ENCODE peak calls at places on chromosome 18, in ten cellular contexts. H is endothelial cell of umbilical vein, L is body of pancreas, J is K562, X is BJ, T is heart left ventricle, F is HCT116, P is cardiac muscle cell, O is epithelial cell of proximal tubule, Q is ovary. Y is an unnamed sample.

GRCh38 chr18:34467059-34467458 is 242.3 kb upstream of the NOL4 start:
- DNase-seq in J (no peak), H (no peak), Q (no peak), P (no peak), F (no peak), O (no peak), X (no peak), L (no peak), T (no peak), Y (peak; percentile 39)

GRCh38 chr18:37559194-37559593 is 6.4 kb downstream of the CELF4 start:
- DNase-seq in Q (no peak), T (no peak), H (no peak), J (no peak), L (no peak), P (no peak), O (no peak), X (no peak), F (no peak), Y (no peak)

GRCh38 chr18:79545255-79545654 is 134.3 kb upstream of the CTDP1 start:
- DNase-seq in Q (no peak), T (no peak), X (no peak), H (no peak), L (no peak), P (no peak), J (no peak), F (no peak), O (no peak), Y (no peak)

GRCh38 chr18:9337875-9338274 is 3.3 kb downstream of the TWSG1 start:
- DNase-seq in Q (no peak), T (no peak), J (no peak), L (no peak), F (no peak), X (no peak), O (no peak), H (peak; percentile 31), P (no peak), Y (peak; percentile 48)

GRCh38 chr18:28088477-28088876 is 88.5 kb downstream of the CDH2 start:
- DNase-seq in O (no peak), P (no peak), X (no peak), L (no peak), Q (no peak), T (no peak), J (no peak), H (no peak), F (no peak), Y (no peak)

GRCh38 chr18:48711651-48712486 is 173.0 kb downstream of the CTIF start:
- DNase-seq in O (no peak), J (peak; percentile 39), T (peak; percentile 59), L (peak; percentile 16), H (peak; percentile 51), X (no peak), F (peak; percentile 21), P (peak; percentile 55), Q (no peak), Y (peak; percentile 60)

GRCh38 chr18:11154369-11154982 is 5.1 kb upstream of the PIEZO2 start:
- DNase-seq in T (no peak), Q (no peak), L (no peak), P (peak; percentile 80), O (peak; percentile 12), X (no peak), F (peak; percentile 26), J (no peak), H (peak; percentile 68), Y (peak; percentile 68)

GRCh38 chr18:68152770-68153169 is 562.1 kb downstream of the TMX3 start:
- DNase-seq in L (peak; percentile 5), T (no peak), J (no peak), F (no peak), Q (no peak), X (no peak), O (no peak), P (no peak), H (no peak), Y (no peak)

GRCh38 chr18:31243740-31244512 is 74.0 kb upstream of the DSG1 start:
- DNase-seq in F (peak; percentile 33), O (no peak), Q (no peak), J (no peak), X (no peak), T (peak; percentile 10), L (peak; percentile 13), P (no peak), H (peak; percentile 61), Y (no peak)

GRCh38 chr18:31247574-31248199 is 70.3 kb upstream of the DSG1 start:
- DNase-seq in J (no peak), L (no peak), X (no peak), H (no peak), F (no peak), P (peak; percentile 34), O (no peak), Q (no peak), T (no peak), Y (no peak)

GRCh38 chr18:31245820-31246219 is 72.1 kb upstream of the DSG1 start:
- DNase-seq in T (no peak), L (no peak), O (no peak), X (no peak), J (no peak), P (no peak), H (no peak), Q (no peak), F (no peak), Y (no peak)

GRCh38 chr18:31246460-31246859 is 71.5 kb upstream of the DSG1 start:
- DNase-seq in L (no peak), F (no peak), O (no peak), H (no peak), T (no peak), P (no peak), J (no peak), X (no peak), Q (no peak), Y (no peak)

DNA sequence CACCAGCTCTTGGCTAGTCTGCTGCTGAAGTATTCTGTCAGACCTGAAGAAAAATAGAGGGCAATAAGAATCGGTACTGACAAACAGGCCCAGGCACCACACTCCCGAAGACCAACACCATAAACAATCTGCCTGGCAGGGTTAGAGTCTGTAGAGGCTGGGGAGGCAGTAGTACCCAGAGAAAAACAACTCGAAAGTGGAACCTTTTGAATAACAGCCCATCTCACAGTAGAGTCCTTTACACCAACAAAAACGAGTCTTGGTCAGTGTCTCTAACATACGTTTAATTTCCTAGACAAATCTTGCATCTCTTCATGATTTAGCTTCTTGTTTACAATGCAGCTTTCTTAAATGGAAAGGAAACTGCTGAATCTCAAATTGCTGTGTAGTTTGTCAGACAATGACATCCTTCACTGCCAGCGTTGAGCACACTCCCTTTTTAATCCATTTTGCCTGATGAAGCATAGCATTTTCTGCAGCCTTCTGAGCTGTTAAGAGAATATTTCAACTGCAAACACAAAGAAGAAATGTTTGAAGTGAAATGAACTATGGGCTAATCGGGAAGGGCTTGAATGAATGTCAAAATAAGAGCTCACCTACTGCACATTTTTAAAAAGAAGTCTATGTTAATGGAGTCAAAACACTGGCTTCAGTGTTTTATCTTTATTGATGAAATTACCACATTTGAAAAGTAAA is 73.1 kb upstream of the DSG1 start:
- DNase-seq in J (no peak), P (no peak), T (no peak), H (peak; percentile 44), O (peak; percentile 72), L (no peak), Q (no peak), F (no peak), X (no peak), Y (no peak)
- H3K4me3 ChIP-seq in J (no peak overlapping the region), P (no peak overlapping the region), T (no peak overlapping the region), H (no peak overlapping the region), O (no peak overlapping the region), L (no peak overlapping the region), Q (no peak overlapping the region), F (peak overlapping the region; percentile 16), X (no peak overlapping the region), Y (no peak overlapping the region)

GRCh38 chr18:49859006-49859359 is 45.6 kb upstream of the ACAA2 start:
- DNase-seq in H (no peak), J (no peak), Q (no peak), P (no peak), T (no peak), F (no peak), O (no peak), X (no peak), L (no peak), Y (no peak)
- TF ChIP-seq CTCF in H (no peak), J (no peak), Q (no peak), P (no peak), T (no peak), F (no peak), O (no peak), X (no peak), L (no peak), Y (no peak)

GRCh38 chr18:24027156-24027555 is 12.6 kb downstream of the TTC39C start:
- DNase-seq in Q (peak; percentile 58), J (no peak), T (peak; percentile 16), H (no peak), P (peak; percentile 96), F (no peak), L (peak; percentile 22), O (no peak), X (peak; percentile 57), Y (peak; percentile 78)
- H3K4me3 ChIP-seq in Q (no peak overlapping the region), J (no peak overlapping the region), T (no peak overlapping the region), H (no peak overlapping the region), P (no peak overlapping the region), F (no peak overlapping the region), L (no peak overlapping the region), O (no peak overlapping the region), X (no peak overlapping the region), Y (no peak overlapping the region)

GRCh38 chr18:75087119-75088020 is 121.6 kb downstream of the PTGR3 start:
- DNase-seq in T (no peak), Q (no peak), F (no peak), O (no peak), X (no peak), P (no peak), H (no peak), J (no peak), L (no peak), Y (no peak)

GRCh38 chr18:75088622-75089211 is 120.2 kb downstream of the PTGR3 start:
- DNase-seq in Q (no peak), O (no peak), X (no peak), T (no peak), F (no peak), P (no peak), L (no peak), J (no peak), H (no peak), Y (no peak)

GRCh38 chr18:75088021-75088506 is 120.9 kb downstream of the PTGR3 start:
- DNase-seq in Q (no peak), T (no peak), X (no peak), J (no peak), P (no peak), O (no peak), L (no peak), H (no peak), F (no peak), Y (no peak)

GRCh38 chr18:75083761-75084160 is 125.2 kb downstream of the PTGR3 start:
- DNase-seq in J (no peak), Q (no peak), L (no peak), F (no peak), O (no peak), T (no peak), P (no peak), X (no peak), H (no peak), Y (no peak)

DNA sequence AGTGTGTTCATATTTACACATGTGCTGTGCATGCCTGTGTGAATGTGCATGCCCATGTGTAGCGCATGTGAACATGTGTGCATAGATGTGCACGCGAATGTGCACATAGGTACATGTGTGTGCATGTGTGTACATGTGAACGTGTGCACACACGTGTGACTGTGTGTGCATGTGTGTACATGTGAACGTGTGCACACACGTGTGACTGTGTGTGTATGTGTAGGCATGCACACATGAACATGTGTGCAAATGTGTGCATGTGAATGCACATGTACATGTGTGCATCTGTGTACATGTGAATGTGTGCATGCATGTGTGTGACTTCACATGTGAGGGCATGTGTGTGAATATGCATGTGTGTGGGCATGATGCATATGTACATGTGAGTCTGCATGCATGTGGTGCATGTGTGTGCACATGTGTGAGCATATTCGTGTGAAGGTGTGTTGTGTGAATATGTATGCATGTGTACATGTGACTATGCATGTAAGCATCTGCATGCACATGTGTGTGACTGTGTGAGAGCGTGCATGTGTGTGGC is 122.4 kb downstream of the PTGR3 start:
- DNase-seq in L (no peak), H (no peak), Q (no peak), T (no peak), O (no peak), X (no peak), F (no peak), J (no peak), P (no peak), Y (no peak)
- TF ChIP-seq CTCF in L (no peak), H (no peak), Q (no peak), T (no peak), O (no peak), X (no peak), F (no peak), J (no peak), P (no peak), Y (no peak)

Y was measured in astrocyte of the spinal cord.